ENCODE peak calls at places on chromosome 21, in nine cellular contexts. G, D, B, A, J, Z, T, I and C are unnamed samples.

GRCh38 chr21:36584980-36585940 is 105.3 kb upstream of the CLDN14 start:
- DNase-seq in G (no peak), D (no peak), B (no peak), A (no peak), J (no peak), Z (no peak), T (no peak), I (no peak), C (no peak)

GRCh38 chr21:39048064-39048463 is 135.2 kb downstream of the PSMG1 start:
- DNase-seq in G (peak), D (peak), B (no peak), A (no peak), J (no peak), Z (no peak), T (no peak), I (no peak), C (no peak)

GRCh38 chr21:38768385-38769071 is 37.2 kb upstream of the ETS2 start:
- DNase-seq in G (no peak), D (no peak), B (no peak), A (no peak), J (no peak), Z (no peak), T (no peak), I (peak), C (peak)

GRCh38 chr21:14584357-14585095 is 38.4 kb upstream of the SAMSN1 start:
- DNase-seq in G (no peak), D (no peak), B (no peak), A (no peak), J (no peak), Z (no peak), T (no peak), I (no peak), C (no peak)

GRCh38 chr21:33854604-33855003 is 61.0 kb downstream of the ATP5PO start:
- DNase-seq in G (no peak), D (peak), B (no peak), A (no peak), J (no peak), Z (no peak), T (no peak), I (no peak), C (no peak)

GRCh38 chr21:26405735-26406361 is 167.2 kb downstream of the CYYR1 start:
- DNase-seq in G (no peak), D (peak), B (no peak), A (no peak), J (no peak), Z (no peak), T (no peak), I (no peak), C (no peak)

GRCh38 chr21:27796106-27796505 is 829.2 kb upstream of the ADAMTS5 start:
- DNase-seq in G (no peak), D (no peak), B (no peak), A (no peak), J (no peak), Z (no peak), T (no peak), I (no peak), C (no peak)

GRCh38 chr21:38284221-38284620 is 27.4 kb downstream of the KCNJ15 start:
- DNase-seq in G (no peak), D (no peak), B (no peak), A (no peak), J (no peak), Z (no peak), T (no peak), I (no peak), C (no peak)

GRCh38 chr21:27649323-27649722 is 682.4 kb upstream of the ADAMTS5 start:
- DNase-seq in G (no peak), D (no peak), B (no peak), A (no peak), J (no peak), Z (no peak), T (no peak), I (no peak), C (no peak)

GRCh38 chr21:24671901-24672300 is 935.4 kb downstream of the MRPL39 start:
- DNase-seq in G (no peak), D (no peak), B (no peak), A (no peak), J (no peak), Z (no peak), T (no peak), I (no peak), C (no peak)

GRCh38 chr21:25350056-25350455 is 257.2 kb downstream of the MRPL39 start:
- DNase-seq in G (no peak), D (no peak), B (no peak), A (no peak), J (no peak), Z (no peak), T (no peak), I (no peak), C (no peak)

GRCh38 chr21:39173999-39174398 is 9.3 kb downstream of the PSMG1 start:
- DNase-seq in G (no peak), D (no peak), B (no peak), A (no peak), J (no peak), Z (no peak), T (no peak), I (no peak), C (no peak)

GRCh38 chr21:27277122-27277521 is 310.2 kb upstream of the ADAMTS5 start:
- DNase-seq in G (no peak), D (no peak), B (no peak), A (no peak), J (no peak), Z (no peak), T (no peak), I (no peak), C (no peak)

GRCh38 chr21:18384771-18385170 is 18.8 kb downstream of the TMPRSS15 start:
- DNase-seq in G (no peak), D (no peak), B (no peak), A (no peak), J (no peak), Z (no peak), T (no peak), I (no peak), C (no peak)

GRCh38 chr21:14542638-14543037 is 3.5 kb downstream of the SAMSN1 start:
- DNase-seq in G (no peak), D (no peak), B (no peak), A (no peak), J (no peak), Z (no peak), T (no peak), I (no peak), C (no peak)

GRCh38 chr21:31630062-31630711 is 29.3 kb upstream of the SOD1 start:
- DNase-seq in G (no peak), D (peak), B (no peak), A (no peak), J (no peak), Z (no peak), T (no peak), I (peak), C (no peak)

GRCh38 chr21:36039861-36040260 is 20.5 kb downstream of the SETD4 start:
- DNase-seq in G (no peak), D (no peak), B (no peak), A (no peak), J (no peak), Z (no peak), T (no peak), I (no peak), C (no peak)

GRCh38 chr21:23694396-23694795 is 1912.9 kb downstream of the MRPL39 start:
- DNase-seq in G (no peak), D (no peak), B (no peak), A (no peak), J (no peak), Z (no peak), T (no peak), I (no peak), C (no peak)

GRCh38 chr21:37047079-37047478 is 25.8 kb downstream of the PIGP start:
- DNase-seq in G (peak), D (peak), B (no peak), A (no peak), J (no peak), Z (no peak), T (no peak), I (no peak), C (no peak)

GRCh38 chr21:17406202-17406601 is 106.6 kb upstream of the CXADR start:
- DNase-seq in G (no peak), D (peak), B (no peak), A (no peak), J (no peak), Z (no peak), T (no peak), I (no peak), C (no peak)

GRCh38 chr21:17793271-17793670 is 25.9 kb downstream of the C21orf91 start:
- DNase-seq in G (no peak), D (no peak), B (no peak), A (no peak), J (no peak), Z (no peak), T (no peak), I (no peak), C (no peak)

GRCh38 chr21:26814374-26814773 is 30.8 kb downstream of the ADAMTS1 start:
- DNase-seq in G (no peak), D (no peak), B (no peak), A (no peak), J (no peak), Z (no peak), T (no peak), I (no peak), C (no peak)

GRCh38 chr21:44379991-44380865 is 26.8 kb downstream of the TRPM2 start:
- DNase-seq in G (no peak), D (no peak), B (no peak), A (no peak), J (no peak), Z (no peak), T (no peak), I (no peak), C (no peak)

GRCh38 chr21:44380876-44381275 is 27.5 kb downstream of the TRPM2 start:
- DNase-seq in G (no peak), D (no peak), B (no peak), A (no peak), J (no peak), Z (no peak), T (no peak), I (no peak), C (no peak)

GRCh38 chr21:44377922-44378645 is 24.7 kb downstream of the TRPM2 start:
- DNase-seq in G (no peak), D (no peak), B (no peak), A (no peak), J (no peak), Z (no peak), T (no peak), I (no peak), C (no peak)

GRCh38 chr21:44377201-44377921 is 23.9 kb downstream of the TRPM2 start:
- DNase-seq in G (no peak), D (no peak), B (no peak), A (no peak), J (no peak), Z (no peak), T (no peak), I (no peak), C (no peak)

DNA sequence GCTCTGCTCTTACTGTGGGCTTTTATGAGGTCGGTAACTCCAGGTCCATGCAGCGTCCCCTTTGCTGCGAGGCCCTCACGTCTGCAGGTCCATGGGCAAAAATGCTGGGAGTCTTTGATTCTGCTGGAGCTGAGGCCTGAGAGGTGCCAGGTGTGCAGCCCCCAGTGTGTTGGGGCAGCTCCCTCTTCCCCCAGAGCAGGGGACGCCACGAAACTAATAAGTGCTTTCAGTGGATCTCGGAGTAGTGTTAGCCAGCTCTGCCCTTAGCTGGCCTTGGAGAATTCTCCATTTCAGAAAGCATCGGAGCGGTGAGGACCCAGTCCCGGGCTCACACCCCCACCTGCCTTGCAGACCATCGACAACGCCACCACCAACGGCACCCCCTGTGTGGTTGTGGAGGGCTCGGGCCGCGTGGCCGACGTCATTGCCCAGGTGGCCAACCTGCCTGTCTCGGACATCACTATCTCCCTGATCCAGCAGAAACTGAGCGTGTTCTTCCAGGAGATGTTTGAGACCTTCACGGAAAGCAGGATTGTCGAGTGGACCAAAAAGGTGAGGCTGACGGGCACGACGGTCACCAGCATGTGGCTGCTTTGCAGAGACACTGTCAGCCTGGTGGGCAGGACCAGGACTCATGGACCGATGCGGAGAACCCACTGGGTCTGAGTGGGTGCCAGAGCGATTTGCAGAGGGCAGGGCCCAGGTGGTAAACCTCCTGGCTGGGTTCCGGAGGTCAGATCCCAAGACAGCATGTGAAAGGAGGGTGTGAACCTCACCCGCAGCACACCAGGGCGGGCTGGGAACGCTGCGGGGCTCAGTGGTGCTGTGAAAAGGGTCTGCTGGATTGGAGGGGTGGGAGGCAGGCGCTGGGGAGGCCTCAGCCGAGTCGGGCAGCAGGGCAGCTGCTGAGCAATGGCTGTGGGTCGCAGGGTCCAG is 25.5 kb downstream of the TRPM2 start:
- DNase-seq in G (no peak), D (no peak), B (no peak), A (no peak), J (no peak), Z (no peak), T (no peak), I (no peak), C (no peak)
- H3K27ac ChIP-seq in G (no peak), D (no peak), B (no peak), A (no peak), J (no peak), Z (no peak), T (no peak), I (no peak), C (no peak)

GRCh38 chr21:42455196-42455595 is 40.8 kb downstream of the RSPH1 start:
- DNase-seq in G (peak), D (no peak), B (no peak), A (no peak), J (no peak), Z (no peak), T (no peak), I (no peak), C (no peak)
- H3K27ac ChIP-seq in G (no peak), D (no peak), B (no peak), A (no peak), J (no peak), Z (no peak), T (no peak), I (no peak), C (no peak)

GRCh38 chr21:32829504-32829903 is 57.9 kb upstream of the PAXBP1 start:
- DNase-seq in G (no peak), D (no peak), B (no peak), A (no peak), J (peak), Z (no peak), T (no peak), I (no peak), C (no peak)
- H3K27ac ChIP-seq in G (no peak), D (no peak), B (no peak), A (no peak), J (no peak), Z (no peak), T (no peak), I (no peak), C (no peak)

GRCh38 chr21:34889537-34890257 is 159.4 kb downstream of the RUNX1 start:
- DNase-seq in G (peak), D (peak), B (peak), A (peak), J (peak), Z (no peak), T (peak), I (no peak), C (peak)
- H3K27ac ChIP-seq in G (peak), D (peak), B (peak), A (peak), J (peak), Z (peak), T (peak), I (peak), C (peak)

GRCh38 chr21:16215193-16215592 is 485.4 kb downstream of the USP25 start:
- DNase-seq in G (no peak), D (no peak), B (no peak), A (no peak), J (no peak), Z (no peak), T (no peak), I (no peak), C (no peak)

GRCh38 chr21:16216595-16216994 is 486.8 kb downstream of the USP25 start:
- DNase-seq in G (no peak), D (no peak), B (no peak), A (no peak), J (no peak), Z (no peak), T (no peak), I (no peak), C (no peak)

GRCh38 chr21:16213518-16213917 is 483.7 kb downstream of the USP25 start:
- DNase-seq in G (no peak), D (no peak), B (no peak), A (no peak), J (no peak), Z (no peak), T (no peak), I (no peak), C (no peak)

GRCh38 chr21:16211339-16212303 is 481.8 kb downstream of the USP25 start:
- DNase-seq in G (no peak), D (no peak), B (no peak), A (no peak), J (no peak), Z (no peak), T (no peak), I (no peak), C (no peak)
- H3K27ac ChIP-seq in G (peak), D (no peak), B (peak), A (peak), J (peak), Z (peak), T (no peak), I (peak), C (no peak)

DNA sequence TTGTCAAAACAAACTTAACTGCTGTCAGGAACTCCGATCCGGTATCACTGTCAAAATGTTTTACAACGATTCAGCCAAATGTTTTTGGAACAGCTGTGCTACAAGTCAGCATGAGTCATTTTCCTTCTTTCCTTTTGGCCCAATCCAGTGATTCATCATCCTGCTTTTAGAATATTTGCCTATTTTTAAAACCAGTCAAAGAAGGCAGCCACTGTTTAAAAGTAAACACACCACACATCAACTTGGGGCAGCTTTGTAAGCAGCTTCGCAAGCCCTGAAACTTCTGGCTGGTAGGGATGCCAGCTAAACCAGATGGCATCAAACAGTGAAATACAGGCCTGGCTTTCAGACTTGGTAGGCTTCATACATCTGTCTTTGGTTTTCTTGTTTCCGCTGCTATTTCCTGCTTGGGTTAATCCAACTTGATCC is 14.9 kb downstream of the MAP3K7CL start:
- DNase-seq in G (no peak), D (peak), B (no peak), A (no peak), J (no peak), Z (no peak), T (no peak), I (peak), C (no peak)
- H3K27ac ChIP-seq in G (peak), D (peak), B (peak), A (peak), J (peak), Z (no peak), T (no peak), I (peak), C (no peak)

GRCh38 chr21:29017639-29018237 is 1.4 kb downstream of the RWDD2B start:
- DNase-seq in G (no peak), D (no peak), B (no peak), A (no peak), J (no peak), Z (no peak), T (no peak), I (no peak), C (no peak)
- H3K27ac ChIP-seq in G (no peak), D (no peak), B (peak), A (peak), J (no peak), Z (no peak), T (no peak), I (peak), C (peak)

GRCh38 chr21:45557611-45558043 is 15.4 kb upstream of the SLC19A1 start:
- DNase-seq in G (no peak), D (no peak), B (no peak), A (no peak), J (no peak), Z (no peak), T (no peak), I (no peak), C (no peak)

GRCh38 chr21:45555251-45555556 is 13.0 kb upstream of the SLC19A1 start:
- DNase-seq in G (no peak), D (no peak), B (no peak), A (no peak), J (no peak), Z (no peak), T (no peak), I (no peak), C (no peak)

GRCh38 chr21:45556645-45557601 is 14.7 kb upstream of the SLC19A1 start:
- DNase-seq in G (no peak), D (no peak), B (no peak), A (no peak), J (no peak), Z (no peak), T (no peak), I (no peak), C (no peak)

GRCh38 chr21:45555557-45556301 is 13.5 kb upstream of the SLC19A1 start:
- DNase-seq in G (peak), D (no peak), B (peak), A (peak), J (no peak), Z (no peak), T (peak), I (no peak), C (peak)

DNA sequence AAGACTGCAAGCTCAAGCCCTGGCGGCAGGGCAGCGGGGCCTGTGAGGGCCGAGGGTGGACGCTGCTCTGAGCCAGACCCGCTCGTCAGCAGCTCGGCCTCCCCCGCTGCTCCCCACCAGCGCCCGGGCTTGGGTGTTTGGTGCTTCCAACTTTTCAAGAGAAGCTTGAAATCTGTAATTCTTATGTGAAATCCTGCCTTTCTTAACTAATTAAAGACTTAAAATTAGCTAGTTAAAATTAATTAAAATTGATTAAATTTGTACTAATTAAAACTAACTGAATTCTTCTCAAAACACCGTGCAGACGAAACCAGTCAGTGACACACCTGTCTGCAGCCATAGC is 14.0 kb upstream of the SLC19A1 start:
- DNase-seq in G (no peak), D (no peak), B (no peak), A (no peak), J (no peak), Z (no peak), T (no peak), I (no peak), C (no peak)
- H3K27ac ChIP-seq in G (peak), D (no peak), B (peak), A (peak), J (peak), Z (peak), T (no peak), I (peak), C (no peak)

DNA sequence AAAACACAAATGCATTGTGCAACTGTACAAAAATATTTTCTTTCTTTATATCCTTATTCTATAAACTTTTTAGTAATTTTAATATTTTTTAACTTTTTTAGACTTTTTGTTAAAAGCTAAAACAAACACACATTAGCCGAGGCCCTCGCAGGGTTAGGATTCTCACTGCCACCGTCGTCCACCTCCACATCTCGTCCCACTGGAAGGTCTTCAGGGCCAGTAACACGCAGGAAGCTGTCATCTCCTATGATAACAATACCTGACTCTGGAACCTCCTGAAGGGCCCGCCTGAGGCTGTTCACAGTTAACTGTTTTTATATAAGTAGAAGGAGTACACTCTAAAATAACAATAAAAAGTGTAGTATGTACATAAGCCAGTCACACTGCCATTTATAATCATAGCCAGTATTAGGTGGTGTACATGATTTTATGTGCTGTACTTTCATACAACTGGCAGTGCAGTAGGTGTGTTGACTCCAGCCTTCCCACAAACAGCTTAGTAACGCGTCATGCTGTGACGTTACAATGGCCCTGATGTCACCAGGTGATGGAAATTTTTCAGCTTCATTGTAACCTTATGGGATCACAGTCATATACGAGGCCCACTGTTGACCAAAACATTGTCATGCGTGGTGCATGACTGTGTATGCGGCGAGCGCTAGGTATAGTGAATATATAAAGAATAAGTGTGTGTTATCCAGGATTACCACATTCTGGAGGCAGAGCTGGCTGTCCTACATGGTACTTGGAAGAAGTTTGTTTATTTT is 8.8 kb downstream of the TFF2 start:
- DNase-seq in G (no peak), D (no peak), B (no peak), A (no peak), J (no peak), Z (no peak), T (no peak), I (no peak), C (no peak)
- H3K27ac ChIP-seq in G (no peak), D (no peak), B (no peak), A (no peak), J (no peak), Z (no peak), T (no peak), I (no peak), C (no peak)